ENCODE peak calls at places on chromosomes 16 and 17, in four cellular contexts. N, J, V and Q are unnamed samples.

GRCh38 chr16:81744911-81745310 is 34.2 kb upstream of the PLCG2 start:
- DNase-seq in N (no peak), J (no peak), V (no peak), Q (no peak)

GRCh38 chr17:38450699-38451029 is 22.4 kb downstream of the ARHGAP23 start:
- DNase-seq in N (no peak), J (no peak), V (no peak), Q (no peak)

GRCh38 chr16:85211247-85211910 is 99.1 kb upstream of the CIBAR2 start:
- DNase-seq in N (no peak), J (peak; percentile 78), V (no peak), Q (no peak)

GRCh38 chr17:61338000-61338864 is 61.4 kb upstream of the TBX2 start:
- DNase-seq in N (peak; percentile 97), J (peak; percentile 91), V (no peak), Q (no peak)

GRCh38 chr17:40345161-40346034 is 19.1 kb downstream of the GJD3 start:
- DNase-seq in N (no peak), J (peak; percentile 53), V (peak; percentile 83), Q (no peak)

GRCh38 chr17:44556114-44556853 is 1.0 kb upstream of the FZD2 start:
- DNase-seq in N (peak; percentile 22), J (peak; percentile 69), V (peak; percentile 29), Q (no peak)

GRCh38 chr17:32596666-32597065 is 109.9 kb downstream of the CDK5R1 start:
- DNase-seq in N (no peak), J (peak; percentile 5), V (no peak), Q (no peak)

GRCh38 chr16:70689970-70690905 is 4.4 kb upstream of the MTSS2 start:
- DNase-seq in N (no peak), J (no peak), V (no peak), Q (no peak)

GRCh38 chr17:40317345-40317873 is 8.4 kb downstream of the RARA start:
- DNase-seq in N (peak; percentile 50), J (peak; percentile 81), V (peak; percentile 65), Q (no peak)

GRCh38 chr17:15377608-15378007 is 36.2 kb upstream of the TEKT3 start:
- DNase-seq in N (no peak), J (peak; percentile 14), V (no peak), Q (no peak)

GRCh38 chr16:56558024-56558747 is 6.7 kb upstream of the MT4 start:
- DNase-seq in N (peak; percentile 70), J (peak; percentile 75), V (no peak), Q (no peak)

GRCh38 chr16:73248316-73248715 is 200.4 kb upstream of the ZFHX3 start:
- DNase-seq in N (no peak), J (no peak), V (no peak), Q (no peak)

GRCh38 chr16:31452631-31453106 is 6.6 kb upstream of the ARMC5 start:
- DNase-seq in N (peak; percentile 70), J (peak; percentile 95), V (no peak), Q (no peak)

GRCh38 chr17:43530303-43531081 is 15.6 kb downstream of the ETV4 start:
- DNase-seq in N (no peak), J (peak; percentile 84), V (peak; percentile 84), Q (no peak)

GRCh38 chr16:66979011-66979717 is 9.2 kb upstream of the CES4A start:
- DNase-seq in N (no peak), J (no peak), V (peak; percentile 40), Q (no peak)

GRCh38 chr17:50779747-50780363 is 12.5 kb upstream of the ANKRD40CL start:
- DNase-seq in N (no peak), J (no peak), V (no peak), Q (no peak)

GRCh38 chr17:72510454-72511016 is 389.7 kb downstream of the SOX9 start:
- DNase-seq in N (no peak), J (no peak), V (no peak), Q (no peak)

GRCh38 chr16:81778231-81778630 is 860 bp upstream of the PLCG2 start:
- DNase-seq in N (no peak), J (no peak), V (no peak), Q (no peak)

GRCh38 chr16:11403534-11403795 is 58.2 kb downstream of the RMI2 start:
- DNase-seq in N (no peak), J (no peak), V (no peak), Q (no peak)

GRCh38 chr17:13024526-13025263 is 6.9 kb upstream of the ELAC2 start:
- DNase-seq in N (peak; percentile 9), J (peak; percentile 61), V (peak; percentile 32), Q (no peak)

GRCh38 chr16:80356365-80356764 is 184.4 kb upstream of the DYNLRB2 start:
- DNase-seq in N (no peak), J (no peak), V (no peak), Q (no peak)

GRCh38 chr17:869067-869466 is 86.9 kb downstream of the MRM3 start:
- DNase-seq in N (peak; percentile 42), J (peak; percentile 46), V (peak; percentile 57), Q (no peak)

GRCh38 chr16:11524098-11524760 is 62.5 kb downstream of the LITAF start:
- DNase-seq in N (no peak), J (peak; percentile 8), V (no peak), Q (no peak)

GRCh38 chr17:66941773-66942452 is 22.6 kb upstream of the CACNG4 start:
- DNase-seq in N (no peak), J (no peak), V (no peak), Q (no peak)

GRCh38 chr17:72826602-72827001 is 265.9 kb downstream of the SLC39A11 start:
- DNase-seq in N (peak; percentile 51), J (peak; percentile 73), V (no peak), Q (no peak)

GRCh38 chr17:82235056-82235774 is 6.4 kb downstream of the SLC16A3 start:
- DNase-seq in N (no peak), J (no peak), V (no peak), Q (no peak)

GRCh38 chr16:75089486-75090202 is 26.9 kb downstream of the LDHD start:
- DNase-seq in N (no peak), J (no peak), V (no peak), Q (no peak)

GRCh38 chr17:19248923-19249574 is 11.9 kb downstream of the EPN2 start:
- DNase-seq in N (peak; percentile 16), J (peak; percentile 89), V (peak; percentile 37), Q (no peak)

GRCh38 chr16:55832788-55833583 is at the start of gene CES1:
- DNase-seq in N (no peak), J (no peak), V (peak; percentile 64), Q (no peak)

GRCh38 chr17:2482218-2482617 is 29.5 kb downstream of the METTL16 start:
- DNase-seq in N (no peak), J (no peak), V (no peak), Q (no peak)

GRCh38 chr17:65173284-65173793 is 36.2 kb downstream of the RGS9 start:
- DNase-seq in N (peak; percentile 78), J (peak; percentile 86), V (peak; percentile 15), Q (no peak)

GRCh38 chr17:39980402-39981206 is at the start of gene PSMD3:
- DNase-seq in N (peak; percentile 99), J (peak; percentile 100), V (peak; percentile 99), Q (peak; percentile 92)